ENCODE peak calls at places on chromosomes 3 and 15, in nine cellular contexts. P is AG04450, S is H7, O is pancreas, X is mammary epithelial cell, C is cardiac fibroblast, N is HFF-Myc, T is sigmoid colon, M is IMR-90. Z is an unnamed sample.
A peak's percentile ranks its signal among the peaks of the same experiment; 100 is the strongest.

GRCh38 chr15:80523746-80524145 is 119.6 kb downstream of the ARNT2 start:
- DNase-seq in P (no peak), S (no peak), O (no peak), X (no peak), C (no peak), N (no peak), T (no peak), M (peak; percentile 18), Z (no peak)

GRCh38 chr15:80489030-80489594 is 84.9 kb downstream of the ARNT2 start:
- DNase-seq in P (peak; percentile 65), S (no peak), O (no peak), X (no peak), C (peak; percentile 79), N (peak; percentile 82), T (no peak), M (peak; percentile 93), Z (no peak)

GRCh38 chr3:52310861-52311566 is 5.1 kb upstream of the DNAH1 start:
- DNase-seq in P (no peak), S (no peak), O (no peak), X (no peak), C (no peak), N (no peak), T (no peak), M (peak; percentile 12), Z (no peak)

GRCh38 chr3:31993843-31994242 is 12.3 kb downstream of the ZNF860 start:
- DNase-seq in P (no peak), S (no peak), O (no peak), X (no peak), C (no peak), N (no peak), T (no peak), M (no peak), Z (no peak)

GRCh38 chr3:189914799-189915198 is 205.9 kb downstream of the P3H2 start:
- DNase-seq in P (peak; percentile 75), S (no peak), O (no peak), X (peak; percentile 96), C (peak; percentile 96), N (peak; percentile 42), T (no peak), M (peak; percentile 96), Z (no peak)

GRCh38 chr3:129039271-129040038 is 21.1 kb upstream of the GP9 start:
- DNase-seq in P (no peak), S (peak; percentile 51), O (no peak), X (no peak), C (no peak), N (no peak), T (peak; percentile 62), M (no peak), Z (peak; percentile 62)

GRCh38 chr3:69306239-69307185 is 79.4 kb downstream of the FRMD4B start:
- DNase-seq in P (peak; percentile 67), S (peak; percentile 64), O (peak; percentile 72), X (peak; percentile 89), C (peak; percentile 91), N (peak; percentile 51), T (peak; percentile 90), M (peak; percentile 83), Z (peak; percentile 64)

GRCh38 chr3:106629215-106629832 is 747.9 kb upstream of the CCDC54 start:
- DNase-seq in P (no peak), S (no peak), O (no peak), X (no peak), C (no peak), N (no peak), T (no peak), M (no peak), Z (no peak)

GRCh38 chr15:83205725-83206324 is 1.8 kb downstream of the HDGFL3 start:
- DNase-seq in P (no peak), S (no peak), O (no peak), X (no peak), C (peak; percentile 90), N (no peak), T (no peak), M (peak; percentile 63), Z (no peak)

GRCh38 chr3:124837730-124838186 is 49.4 kb downstream of the ITGB5 start:
- DNase-seq in P (no peak), S (no peak), O (peak; percentile 27), X (peak; percentile 77), C (peak; percentile 75), N (no peak), T (peak; percentile 88), M (peak; percentile 87), Z (no peak)

GRCh38 chr3:181920409-181920808 is 208.7 kb downstream of the SOX2 start:
- DNase-seq in P (no peak), S (no peak), O (no peak), X (no peak), C (no peak), N (no peak), T (no peak), M (no peak), Z (no peak)

GRCh38 chr3:46565113-46565490 is 1.0 kb downstream of the LRRC2 start:
- DNase-seq in P (no peak), S (peak; percentile 20), O (no peak), X (no peak), C (no peak), N (no peak), T (no peak), M (no peak), Z (no peak)
- H3K4me3 ChIP-seq in P (no peak overlapping the region), S (peak overlapping the region; percentile 57), O (no peak overlapping the region), X (no peak overlapping the region), C (no peak overlapping the region), N (no peak overlapping the region), T (peak overlapping the region; percentile 61), M (peak overlapping the region; percentile 57), Z (no peak overlapping the region)

DNA sequence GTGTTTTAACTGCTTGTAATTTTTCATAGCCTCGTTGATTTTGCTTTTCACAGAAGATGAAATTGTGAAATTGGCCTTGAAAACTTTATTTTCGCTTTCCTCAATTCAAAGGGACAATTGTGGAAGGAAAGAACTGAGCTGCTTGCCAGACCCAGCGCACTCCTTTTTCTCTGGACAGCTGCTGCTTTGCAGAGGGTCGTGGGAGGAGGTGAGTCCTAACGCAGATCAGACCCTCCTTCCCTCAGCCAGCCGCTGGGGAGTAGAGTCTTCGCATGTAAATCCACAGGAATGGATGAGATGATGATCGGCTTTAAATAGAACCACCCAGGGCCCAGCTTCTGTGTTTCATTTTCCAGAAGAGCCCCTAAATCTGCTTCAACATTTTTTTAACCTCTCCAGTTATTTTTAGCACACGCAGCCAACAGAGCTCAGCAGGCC is 42.7 kb upstream of the UBE2E1 start:
- DNase-seq in P (no peak), S (peak; percentile 36), O (no peak), X (no peak), C (peak; percentile 25), N (no peak), T (no peak), M (peak; percentile 30), Z (no peak)
- H3K4me3 ChIP-seq in P (peak overlapping the region; percentile 42), S (no peak overlapping the region), O (no peak overlapping the region), X (no peak overlapping the region), C (peak overlapping the region; percentile 37), N (peak overlapping the region; percentile 16), T (peak overlapping the region; percentile 38), M (peak overlapping the region; percentile 7), Z (no peak overlapping the region)

GRCh38 chr3:65479118-65479517 is 559.6 kb downstream of the MAGI1 start:
- DNase-seq in P (no peak), S (no peak), O (no peak), X (no peak), C (no peak), N (no peak), T (no peak), M (no peak), Z (no peak)
- H3K4me3 ChIP-seq in P (no peak overlapping the region), S (no peak overlapping the region), O (no peak overlapping the region), X (no peak overlapping the region), C (no peak overlapping the region), N (no peak overlapping the region), T (no peak overlapping the region), M (no peak overlapping the region), Z (no peak overlapping the region)

GRCh38 chr3:98325055-98325454 is 28.6 kb upstream of the OR5K4 start:
- DNase-seq in P (no peak), S (peak; percentile 4), O (peak; percentile 26), X (no peak), C (no peak), N (no peak), T (no peak), M (no peak), Z (no peak)
- H3K4me3 ChIP-seq in P (no peak overlapping the region), S (peak overlapping the region; percentile 37), O (peak overlapping the region; percentile 28), X (no peak overlapping the region), C (no peak overlapping the region), N (no peak overlapping the region), T (no peak overlapping the region), M (no peak overlapping the region), Z (no peak overlapping the region)

DNA sequence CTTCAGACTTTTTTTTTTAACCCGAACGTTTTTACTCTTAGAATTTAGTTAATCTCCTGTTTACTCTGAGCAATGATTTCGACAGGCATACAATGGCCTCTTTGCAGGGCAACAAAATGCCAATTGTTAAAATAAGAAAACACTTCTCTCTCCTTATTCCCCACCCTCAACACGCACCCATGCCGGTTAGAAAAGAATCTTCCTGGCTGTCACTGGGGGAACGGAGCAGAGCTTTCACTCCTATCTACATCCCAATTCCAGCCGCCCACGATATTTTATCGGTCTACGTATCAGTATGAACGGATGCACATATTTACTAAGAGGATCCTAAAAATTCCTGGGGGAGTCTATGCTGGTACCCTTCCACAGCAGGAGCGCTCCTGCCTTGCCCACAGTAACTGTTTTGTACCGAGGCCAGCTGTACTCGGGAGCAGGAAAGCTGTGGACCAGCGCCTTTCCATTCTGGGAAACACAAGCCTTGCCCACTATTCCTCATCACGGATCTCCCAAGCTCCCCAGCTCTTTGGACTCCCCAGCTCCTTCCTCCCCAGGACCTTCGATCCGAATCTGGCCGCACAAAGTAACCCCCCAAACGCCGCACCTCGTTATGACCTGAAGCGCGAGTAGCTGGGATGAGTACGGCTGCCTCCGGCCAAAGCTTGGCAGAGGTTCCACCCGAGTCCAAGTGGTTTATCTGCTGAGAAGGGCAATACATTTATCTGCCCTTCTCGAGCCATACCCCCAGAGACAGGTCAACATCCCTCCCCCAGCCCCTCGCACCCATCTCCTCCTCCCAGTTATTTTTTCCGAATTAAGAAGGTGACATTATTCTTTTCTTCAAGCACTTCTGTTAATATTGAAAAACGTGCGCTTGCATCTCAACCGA is 2.2 kb upstream of the FOXB1 start:
- DNase-seq in P (no peak), S (no peak), O (no peak), X (no peak), C (no peak), N (no peak), T (no peak), M (no peak), Z (no peak)
- H3K4me3 ChIP-seq in P (no peak overlapping the region), S (peak overlapping the region; percentile 86), O (no peak overlapping the region), X (no peak overlapping the region), C (no peak overlapping the region), N (no peak overlapping the region), T (no peak overlapping the region), M (no peak overlapping the region), Z (no peak overlapping the region)

GRCh38 chr15:70090436-70091291 is 7.1 kb downstream of the TLE3 start:
- DNase-seq in P (no peak), S (peak; percentile 60), O (no peak), X (no peak), C (no peak), N (no peak), T (no peak), M (no peak), Z (no peak)
- H3K4me3 ChIP-seq in P (no peak overlapping the region), S (no peak overlapping the region), O (no peak overlapping the region), X (no peak overlapping the region), C (no peak overlapping the region), N (no peak overlapping the region), T (no peak overlapping the region), M (no peak overlapping the region), Z (no peak overlapping the region)